ENCODE peak calls at places on chromosomes 11 and 22, in eight cellular contexts. J is WTC11; H is AG10803; O is adrenal gland; Q is neural progenitor cell; I is fibroblast of pulmonary artery; D is activated CD8-positive, alpha-beta T cell treated with anti-CD3 and anti-CD28 coated beads for 36 hours; K is astrocyte. W is an unnamed sample.

GRCh38 chr11:32109138-32109537 is 18.3 kb downstream of the RCN1 start:
- DNase-seq in K (peak), I (no peak), O (no peak), H (no peak), Q (no peak), J (no peak), D (no peak), W (no peak)

GRCh38 chr11:104380358-104380757 is 216.4 kb upstream of the PDGFD start:
- DNase-seq in H (peak), J (no peak), D (no peak), Q (no peak), K (peak), I (peak), O (no peak), W (no peak)

GRCh38 chr11:85590848-85591483 is 36.2 kb downstream of the DLG2 start:
- DNase-seq in Q (peak), H (peak), J (no peak), O (no peak), D (no peak), K (peak), I (peak), W (no peak)

GRCh38 chr11:108561535-108561991 is 32.0 kb downstream of the EXPH5 start:
- DNase-seq in K (peak), O (no peak), D (no peak), H (peak), I (peak), J (no peak), Q (no peak), W (no peak)

GRCh38 chr11:44047931-44048431 is at the start of gene ACCSL:
- DNase-seq in I (no peak), K (no peak), D (no peak), O (no peak), Q (no peak), H (no peak), J (no peak), W (no peak)

GRCh38 chr11:47332303-47332711 is 20.2 kb downstream of the MYBPC3 start:
- DNase-seq in Q (peak), H (no peak), I (no peak), D (no peak), J (no peak), O (no peak), K (no peak), W (no peak)

GRCh38 chr11:20762112-20762511 is 92.7 kb downstream of the NELL1 start:
- DNase-seq in H (no peak), J (no peak), K (no peak), O (no peak), I (no peak), D (no peak), Q (peak), W (no peak)

GRCh38 chr11:96664108-96664507 is 274.3 kb downstream of the JRKL start:
- DNase-seq in K (no peak), I (no peak), H (no peak), Q (no peak), J (no peak), D (no peak), O (no peak), W (no peak)

GRCh38 chr11:35579557-35580396 is 38.5 kb upstream of the FJX1 start:
- DNase-seq in D (no peak), I (peak), O (no peak), J (no peak), Q (no peak), K (peak), H (peak), W (no peak)

GRCh38 chr22:37563153-37564081 is 3.1 kb downstream of the CDC42EP1 start:
- DNase-seq in I (peak), D (no peak), K (peak), Q (no peak), H (peak), O (peak), J (no peak), W (no peak)

GRCh38 chr22:42072606-42073330 is 1.3 kb upstream of the PHETA2 start:
- DNase-seq in Q (no peak), K (no peak), H (no peak), I (no peak), D (peak), O (no peak), J (no peak), W (no peak)

GRCh38 chr11:12092714-12093113 is 17.7 kb upstream of the MICAL2 start:
- DNase-seq in I (no peak), Q (peak), O (no peak), K (no peak), H (no peak), J (no peak), D (no peak), W (no peak)

GRCh38 chr11:130513132-130513531 is 64.7 kb downstream of the ADAMTS15 start:
- DNase-seq in O (no peak), Q (no peak), H (peak), I (no peak), D (no peak), J (no peak), K (peak), W (no peak)

GRCh38 chr11:67613313-67613959 is 6.7 kb downstream of the NDUFV1 start:
- DNase-seq in H (no peak), Q (no peak), J (no peak), I (no peak), K (no peak), D (no peak), O (no peak), W (no peak)

GRCh38 chr11:134779179-134779578 is 367.1 kb upstream of the B3GAT1 start:
- DNase-seq in O (peak), I (no peak), Q (no peak), H (no peak), J (no peak), K (no peak), D (no peak), W (no peak)

GRCh38 chr22:32911526-32911925 is 110.0 kb downstream of the TIMP3 start:
- DNase-seq in H (peak), I (no peak), D (no peak), K (no peak), Q (no peak), O (no peak), J (no peak), W (no peak)

GRCh38 chr11:68889948-68890446 is 13.6 kb downstream of the MRPL21 start:
- DNase-seq in D (no peak), O (no peak), I (peak), K (peak), H (peak), Q (peak), J (peak), W (no peak)

GRCh38 chr11:114077482-114078305 is 18.2 kb downstream of the ZBTB16 start:
- DNase-seq in H (no peak), Q (no peak), D (peak), I (no peak), J (no peak), O (no peak), K (no peak), W (no peak)

GRCh38 chr11:19737575-19737974 is 24.9 kb downstream of the NAV2 start:
- DNase-seq in K (no peak), I (no peak), D (no peak), J (no peak), O (no peak), H (no peak), Q (no peak), W (no peak)

GRCh38 chr11:2265854-2266585 is 4.4 kb downstream of the ASCL2 start:
- DNase-seq in O (no peak), D (no peak), J (no peak), H (no peak), Q (no peak), K (no peak), I (no peak), W (no peak)

GRCh38 chr11:94737171-94737611 is 31.0 kb upstream of the AMOTL1 start:
- DNase-seq in J (no peak), K (peak), H (peak), O (no peak), I (peak), D (no peak), Q (no peak), W (no peak)

GRCh38 chr11:60251485-60252207 is 8.7 kb upstream of the MS4A4E start:
- DNase-seq in O (peak), J (no peak), H (peak), Q (peak), D (peak), I (peak), K (no peak), W (peak)

GRCh38 chr11:27395556-27396258 is 32.7 kb upstream of the CCDC34 start:
- DNase-seq in H (peak), K (peak), I (peak), D (no peak), J (no peak), O (no peak), Q (peak), W (no peak)

GRCh38 chr11:83957038-83957900 is 671.1 kb upstream of the CCDC90B start:
- DNase-seq in H (no peak), K (no peak), O (no peak), J (no peak), Q (no peak), I (no peak), D (no peak), W (no peak)

GRCh38 chr11:1351278-1351937 is 38.3 kb upstream of the BRSK2 start:
- DNase-seq in K (no peak), O (no peak), D (peak), J (no peak), H (no peak), Q (no peak), I (no peak), W (no peak)

GRCh38 chr22:26852176-26852575 is 194.8 kb downstream of the MIAT start:
- DNase-seq in Q (peak), K (no peak), H (no peak), D (no peak), I (no peak), O (no peak), J (peak), W (peak)

GRCh38 chr11:15770798-15771414 is 585.4 kb downstream of the SOX6 start:
- DNase-seq in J (peak), H (peak), Q (peak), K (peak), I (peak), D (peak), O (no peak), W (no peak)

GRCh38 chr11:48074425-48075181 is 94.2 kb downstream of the PTPRJ start:
- DNase-seq in Q (no peak), K (no peak), J (no peak), O (no peak), I (no peak), D (no peak), H (no peak), W (no peak)

GRCh38 chr11:108873938-108874337 is 209.1 kb downstream of the DDX10 start:
- DNase-seq in K (peak), O (no peak), H (peak), J (no peak), D (no peak), I (no peak), Q (no peak), W (no peak)

GRCh38 chr11:17219016-17219415 is 11.2 kb upstream of the PIK3C2A start:
- DNase-seq in D (no peak), I (no peak), H (no peak), O (no peak), J (no peak), Q (no peak), K (no peak), W (no peak)

GRCh38 chr11:28657378-28658030 is 549.3 kb downstream of the METTL15 start:
- DNase-seq in Q (no peak), K (peak), H (no peak), J (no peak), D (no peak), O (no peak), I (peak), W (no peak)

GRCh38 chr11:70265341-70265740 is 5.1 kb upstream of the PPFIA1 start:
- DNase-seq in Q (no peak), J (no peak), O (no peak), D (no peak), K (no peak), H (no peak), I (no peak), W (no peak)

GRCh38 chr11:124069429-124070401 is 28.6 kb upstream of the OR10G7 start:
- DNase-seq in I (peak), D (peak), J (peak), O (peak), H (peak), Q (peak), K (peak), W (peak)

GRCh38 chr22:42367980-42368378 is 64.2 kb downstream of the NFAM1 start:
- DNase-seq in J (no peak), Q (no peak), K (no peak), O (no peak), I (no peak), D (no peak), H (no peak), W (no peak)

GRCh38 chr11:133955091-133955846 is 1.5 kb downstream of the IGSF9B start:
- DNase-seq in J (no peak), H (no peak), I (no peak), K (no peak), O (no peak), Q (peak), D (peak), W (no peak)

GRCh38 chr22:38070250-38070921 is 13.2 kb downstream of the PICK1 start:
- DNase-seq in K (no peak), D (no peak), O (no peak), J (no peak), I (no peak), H (no peak), Q (no peak), W (no peak)

GRCh38 chr11:127866109-127866508 is 721.2 kb downstream of the ETS1 start:
- DNase-seq in Q (no peak), K (no peak), H (no peak), J (no peak), D (no peak), I (no peak), O (no peak), W (no peak)

GRCh38 chr22:20033045-20033706 is 12.3 kb downstream of the TANGO2 start:
- DNase-seq in Q (no peak), K (no peak), J (no peak), O (peak), D (no peak), I (no peak), H (peak), W (no peak)

GRCh38 chr11:131579932-131580387 is 209.5 kb downstream of the NTM start:
- DNase-seq in D (peak), J (peak), Q (peak), K (peak), I (peak), O (no peak), H (peak), W (no peak)
- TF ChIP-seq CTCF in D (peak), J (peak), Q (peak), K (peak), I (peak), O (peak), H (peak), W (peak)

GRCh38 chr11:119828819-119829218 is 99.8 kb upstream of the NECTIN1 start:
- DNase-seq in I (no peak), D (no peak), Q (no peak), K (no peak), J (no peak), O (no peak), H (no peak), W (no peak)
- TF ChIP-seq CTCF in I (no peak), D (no peak), Q (no peak), K (no peak), J (no peak), O (no peak), H (no peak), W (no peak)

GRCh38 chr22:34709641-34710040 is 356.3 kb upstream of the ISX start:
- DNase-seq in O (no peak), Q (no peak), D (no peak), J (no peak), I (no peak), H (no peak), K (no peak), W (no peak)
- TF ChIP-seq CTCF in O (no peak), Q (no peak), D (no peak), J (no peak), I (no peak), H (no peak), K (no peak), W (no peak)

GRCh38 chr11:65625628-65626342 is 10.2 kb downstream of the PCNX3 start:
- DNase-seq in D (peak), Q (peak), I (peak), O (peak), H (peak), K (no peak), J (peak), W (no peak)
- TF ChIP-seq CTCF in D (peak), Q (peak), I (peak), O (peak), H (peak), K (peak), J (peak), W (peak)

GRCh38 chr11:30586251-30587144 is at the start of gene MPPED2:
- DNase-seq in H (no peak), K (no peak), O (peak), I (no peak), Q (peak), J (peak), D (peak), W (peak)
- TF ChIP-seq CTCF in H (peak), K (no peak), O (peak), I (no peak), Q (peak), J (no peak), D (peak), W (peak)

GRCh38 chr11:110317516-110317932 is 21.1 kb upstream of the RDX start:
- DNase-seq in H (no peak), O (peak), I (peak), D (no peak), Q (no peak), J (no peak), K (peak), W (no peak)
- TF ChIP-seq CTCF in H (no peak), O (no peak), I (no peak), D (no peak), Q (no peak), J (no peak), K (no peak), W (no peak)

GRCh38 chr11:100855466-100856067 is 168.5 kb downstream of the ARHGAP42 start:
- DNase-seq in O (no peak), Q (peak), K (peak), H (peak), I (peak), J (no peak), D (no peak), W (no peak)
- TF ChIP-seq CTCF in O (peak), Q (peak), K (peak), H (peak), I (peak), J (peak), D (peak), W (peak)

GRCh38 chr22:21673534-21674321 is 7.9 kb downstream of the PPIL2 start:
- DNase-seq in K (no peak), O (no peak), H (no peak), I (no peak), D (no peak), J (no peak), Q (no peak), W (no peak)
- TF ChIP-seq CTCF in K (no peak), O (no peak), H (no peak), I (no peak), D (no peak), J (no peak), Q (no peak), W (no peak)